ENCODE peak calls at places on chromosome 4, in seven cellular contexts. G is kidney; Q is upper lobe of right lung; A is PC-9; B is pancreas; D is CD4-positive, CD25-positive, alpha-beta regulatory T cell; L is lung. R is an unnamed sample. For H3K4me1, the result is how much of the 10 kb centered on the place peaks cover.

GRCh38 chr4:101952985-101953384 is 162.5 kb downstream of the BANK1 start:
- DNase-seq in Q (no peak), B (no peak), L (no peak), A (no peak), G (no peak), D (no peak), R (no peak)

GRCh38 chr4:23956601-23957364 is 66.9 kb upstream of the PPARGC1A start:
- DNase-seq in A (no peak), G (no peak), D (no peak), Q (no peak), L (no peak), B (no peak), R (no peak)

GRCh38 chr4:139084425-139085093 is 69.0 kb downstream of the NOCT start:
- DNase-seq in Q (no peak), D (no peak), L (no peak), G (no peak), A (no peak), B (no peak), R (no peak)

GRCh38 chr4:184895012-184895795 is 69.4 kb upstream of the ACSL1 start:
- DNase-seq in B (no peak), G (no peak), D (no peak), Q (no peak), L (no peak), A (no peak), R (no peak)

GRCh38 chr4:158722291-158722916 is 792 bp downstream of the PPID start:
- DNase-seq in Q (no peak), G (no peak), B (no peak), A (no peak), L (no peak), D (peak), R (peak)

GRCh38 chr4:110049951-110050925 is 137.6 kb downstream of the EGF start:
- DNase-seq in A (peak), B (no peak), Q (no peak), L (no peak), D (peak), G (no peak), R (peak)

GRCh38 chr4:163492951-163493504 is 1.5 kb upstream of the TMA16 start:
- DNase-seq in D (no peak), Q (no peak), A (no peak), G (no peak), B (no peak), L (no peak), R (no peak)

GRCh38 chr4:8508731-8509130 is 68.2 kb downstream of the TRMT44 start:
- DNase-seq in L (no peak), B (no peak), G (no peak), D (no peak), Q (no peak), A (no peak), R (no peak)

GRCh38 chr4:111959202-111959601 is 186.1 kb upstream of the FAM241A start:
- DNase-seq in L (no peak), Q (no peak), B (no peak), A (peak), G (no peak), D (no peak), R (no peak)

GRCh38 chr4:182604161-182604591 is 313.0 kb downstream of the DCTD start:
- DNase-seq in A (no peak), Q (no peak), B (no peak), G (no peak), D (no peak), L (no peak), R (peak)

GRCh38 chr4:105909699-105910340 is 14.5 kb downstream of the NPNT start:
- DNase-seq in D (no peak), G (no peak), B (no peak), A (no peak), L (no peak), Q (no peak), R (no peak)

GRCh38 chr4:81565137-81565870 is 93.6 kb upstream of the RASGEF1B start:
- DNase-seq in L (peak), Q (peak), D (no peak), A (no peak), B (peak), G (peak), R (no peak)

GRCh38 chr4:106478152-106478551 is 109.6 kb upstream of the GIMD1 start:
- DNase-seq in B (no peak), G (no peak), D (no peak), L (no peak), A (no peak), Q (no peak), R (no peak)

GRCh38 chr4:121272526-121272925 is 108.3 kb downstream of the QRFPR start:
- DNase-seq in B (no peak), A (peak), L (no peak), Q (no peak), G (no peak), D (peak), R (peak)

GRCh38 chr4:28378109-28378830 is 1517.6 kb downstream of the STIM2 start:
- DNase-seq in B (no peak), L (no peak), Q (no peak), D (no peak), G (no peak), A (no peak), R (no peak)

GRCh38 chr4:78150465-78150864 is 93.3 kb downstream of the FRAS1 start:
- DNase-seq in B (no peak), D (no peak), Q (no peak), A (no peak), L (no peak), G (no peak), R (no peak)
- H3K4me1 ChIP-seq in B (under half), D (under half), Q (under half), A (under half), L (under half), G (under half), R (under half)

DNA sequence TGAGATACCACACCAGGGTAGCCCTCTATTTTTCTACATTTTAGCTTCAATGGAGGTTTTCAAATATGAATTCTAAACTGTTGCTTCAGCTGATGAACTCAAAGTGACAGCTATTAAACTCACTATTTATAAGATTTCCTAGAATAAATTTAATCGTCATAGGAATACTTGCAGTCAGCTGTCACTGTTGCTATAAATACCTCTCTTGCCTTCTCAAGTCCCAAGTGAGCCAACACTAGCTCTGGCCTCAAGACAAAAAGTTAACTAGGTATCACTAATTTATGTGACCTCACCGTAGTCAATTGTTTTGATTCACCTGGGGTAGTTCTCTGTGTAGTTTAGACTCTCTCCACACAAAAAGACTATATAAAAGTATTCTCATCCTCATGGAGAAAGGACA is 34.3 kb upstream of the PROM1 start:
- DNase-seq in Q (no peak), B (no peak), G (no peak), D (no peak), L (no peak), A (no peak), R (no peak)
- H3K4me1 ChIP-seq in Q (under half), B (under half), G (under half), D (under half), L (under half), A (under half), R (under half)

DNA sequence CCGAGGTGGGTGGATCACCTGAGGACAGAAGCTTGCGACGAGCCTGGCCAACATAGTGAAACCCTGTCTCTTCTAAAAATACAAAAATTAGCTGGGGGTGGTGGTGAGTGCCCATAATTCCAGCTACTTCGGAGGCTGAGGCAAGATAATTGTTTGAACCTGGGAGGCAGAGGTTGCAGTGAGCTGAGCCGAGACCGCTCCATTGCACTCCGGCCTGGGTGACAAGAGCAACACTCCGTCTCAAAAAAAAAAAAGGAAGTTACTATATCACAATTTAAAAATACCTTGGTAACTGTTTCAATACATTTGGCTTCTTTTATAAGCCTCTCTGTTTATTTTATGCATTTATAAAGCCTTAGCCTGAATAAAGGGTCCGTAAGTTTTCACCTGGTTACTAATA is 46.6 kb upstream of the CHRNA9 start:
- DNase-seq in L (no peak), D (no peak), Q (no peak), G (no peak), A (no peak), B (no peak), R (no peak)
- H3K4me1 ChIP-seq in L (under half), D (under half), Q (under half), G (under half), A (under half), B (under half), R (under half)

DNA sequence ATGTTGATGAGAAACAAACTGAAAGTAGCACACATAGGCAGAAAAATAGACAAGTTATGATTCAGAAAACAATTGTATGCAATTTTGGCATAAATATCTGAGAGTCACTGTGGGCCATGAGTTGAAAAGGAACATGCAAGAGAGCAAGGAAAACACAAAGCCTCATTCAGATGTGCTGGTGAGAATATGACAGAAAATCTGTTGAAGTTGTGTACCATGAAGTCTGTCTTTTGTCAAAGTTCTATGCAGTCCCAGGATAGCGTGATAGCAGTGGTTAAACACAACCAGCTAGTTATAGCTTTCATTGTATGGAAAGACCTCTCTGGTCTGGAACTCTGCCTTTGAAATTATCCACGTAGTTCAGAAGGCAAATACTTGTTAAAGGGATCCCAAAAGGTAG is 53.0 kb downstream of the TMEM154 start:
- DNase-seq in A (no peak), L (no peak), D (no peak), G (no peak), Q (no peak), B (no peak), R (no peak)
- H3K4me1 ChIP-seq in A (under half), L (under half), D (under half), G (under half), Q (under half), B (under half), R (under half)

GRCh38 chr4:89110986-89111832 is at the start of gene TIGD2:
- DNase-seq in D (peak), Q (peak), A (peak), B (peak), L (peak), G (peak), R (peak)

GRCh38 chr4:89110541-89110985 is 770 bp upstream of the TIGD2 start:
- DNase-seq in Q (no peak), L (no peak), D (no peak), B (peak), A (peak), G (no peak), R (no peak)

GRCh38 chr4:89109841-89110540 is 1.3 kb upstream of the TIGD2 start:
- DNase-seq in A (no peak), L (no peak), G (no peak), D (no peak), B (no peak), Q (no peak), R (no peak)

GRCh38 chr4:89105726-89106125 is 5.6 kb upstream of the TIGD2 start:
- DNase-seq in L (no peak), B (no peak), Q (no peak), D (no peak), A (no peak), G (no peak), R (no peak)

DNA sequence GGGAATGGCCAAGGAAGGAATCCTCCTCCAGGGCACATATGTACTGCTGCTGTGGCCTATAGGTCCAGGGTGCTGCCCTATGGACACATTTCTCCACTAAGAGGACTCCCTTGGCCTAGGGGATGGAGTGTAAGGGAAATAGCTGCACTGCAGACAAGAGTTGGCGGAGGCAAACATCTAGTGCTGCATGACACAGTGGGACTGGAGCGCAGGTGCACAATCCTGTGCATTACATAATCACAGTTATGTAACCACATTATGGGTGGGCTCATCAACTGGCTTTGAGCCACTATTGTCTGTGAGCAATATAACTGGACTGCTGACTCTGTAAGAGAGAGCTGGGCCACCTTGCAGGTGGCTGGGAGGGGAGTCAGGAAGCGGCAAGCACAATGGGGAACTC is 3.3 kb upstream of the TIGD2 start:
- DNase-seq in Q (no peak), A (no peak), L (no peak), D (no peak), G (no peak), B (no peak), R (no peak)
- H3K4me1 ChIP-seq in Q (under half), A (under half), L (under half), D (under half), G (under half), B (under half), R (under half)

DNA sequence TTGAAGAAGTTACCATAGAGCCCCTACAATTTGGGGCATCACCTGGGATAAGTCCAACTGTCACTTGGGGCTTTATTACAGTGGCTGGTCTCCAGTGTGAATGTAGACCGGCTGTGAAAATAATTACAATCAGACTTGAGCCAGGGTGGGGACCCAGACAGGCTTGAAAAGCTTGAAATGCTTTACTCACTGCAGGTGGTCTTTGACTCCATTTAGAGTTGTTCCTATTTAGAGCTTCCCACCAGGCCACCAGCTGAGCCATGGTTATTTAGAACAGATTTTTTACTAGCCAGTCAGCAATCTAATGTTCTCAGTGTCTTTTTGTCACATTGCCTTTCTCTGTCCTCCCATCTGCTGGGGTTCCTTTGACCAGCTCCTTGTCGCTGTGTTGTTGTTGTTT is 5.7 kb downstream of the ARHGAP10 start:
- DNase-seq in L (no peak), D (no peak), B (no peak), G (no peak), A (no peak), Q (no peak), R (peak)
- H3K4me1 ChIP-seq in L (under half), D (under half), B (under half), G (under half), A (half or more), Q (under half), R (half or more)